ENCODE peak calls at places on chromosome 13, in nine cellular contexts. Z is adipocyte, V is epithelial cell of esophagus, T is upper lobe of right lung, U is endothelial cell, P is HCEC 1CT, O is stromal cell of bone marrow, I is heart left ventricle, X is right lobe of liver. C is an unnamed sample.

GRCh38 chr13:44693156-44693826 is 117.2 kb upstream of the TSC22D1 start:
- DNase-seq in T (no peak), I (peak; percentile 42), U (no peak), P (no peak), O (no peak), X (no peak), Z (no peak), V (no peak), C (no peak)

GRCh38 chr13:113981611-113982295 is 7.9 kb upstream of the C13orf46 start:
- DNase-seq in O (no peak), P (no peak), V (no peak), Z (no peak), T (peak; percentile 63), X (peak; percentile 27), U (no peak), I (no peak), C (no peak)

GRCh38 chr13:79710376-79710775 is 229.4 kb downstream of the NDFIP2 start:
- DNase-seq in T (no peak), P (peak; percentile 20), V (peak; percentile 54), X (no peak), I (no peak), Z (peak; percentile 94), U (no peak), O (no peak), C (no peak)

GRCh38 chr13:49759503-49759902 is 33.0 kb downstream of the KPNA3 start:
- DNase-seq in V (no peak), Z (no peak), U (no peak), T (no peak), X (no peak), O (no peak), I (no peak), P (no peak), C (no peak)

GRCh38 chr13:22014469-22014868 is 343.6 kb downstream of the FGF9 start:
- DNase-seq in V (peak; percentile 29), Z (no peak), T (no peak), X (no peak), O (no peak), P (no peak), U (no peak), I (no peak), C (no peak)

GRCh38 chr13:29140277-29140676 is 320.1 kb downstream of the MTUS2 start:
- DNase-seq in Z (no peak), U (no peak), X (no peak), I (peak; percentile 35), P (no peak), V (no peak), T (no peak), O (no peak), C (no peak)

GRCh38 chr13:19089315-19089714 is 92.3 kb downstream of the TUBA3C start:
- DNase-seq in U (no peak), Z (peak; percentile 0), O (no peak), X (no peak), I (no peak), T (no peak), V (no peak), P (no peak), C (no peak)

GRCh38 chr13:79642596-79642995 is 161.6 kb downstream of the NDFIP2 start:
- DNase-seq in I (no peak), T (no peak), O (no peak), U (no peak), V (no peak), X (no peak), Z (no peak), P (no peak), C (no peak)

GRCh38 chr13:51221674-51222509 is at the start of gene FAM124A:
- DNase-seq in P (peak; percentile 46), V (peak; percentile 41), I (peak; percentile 66), T (peak; percentile 77), X (peak; percentile 52), O (no peak), U (peak; percentile 71), Z (peak; percentile 76), C (no peak)

GRCh38 chr13:45413826-45414312 is 4.3 kb downstream of the SLC25A30 start:
- DNase-seq in Z (no peak), X (no peak), T (no peak), U (no peak), V (no peak), I (no peak), O (no peak), P (no peak), C (no peak)

GRCh38 chr13:51614350-51614786 is 30.1 kb downstream of the WDFY2 start:
- DNase-seq in U (peak; percentile 29), V (no peak), O (no peak), P (no peak), T (no peak), X (no peak), I (peak; percentile 62), Z (no peak), C (peak; percentile 90)

GRCh38 chr13:100213576-100213975 is 124.7 kb downstream of the PCCA start:
- DNase-seq in U (no peak), O (no peak), X (no peak), Z (peak; percentile 51), V (peak; percentile 75), T (no peak), P (no peak), I (no peak), C (no peak)

GRCh38 chr13:42396501-42396900 is 124.5 kb downstream of the AKAP11 start:
- DNase-seq in X (no peak), I (no peak), P (no peak), U (no peak), Z (no peak), V (no peak), T (no peak), O (no peak), C (no peak)

C was measured in NCI-H1694 treated with DMSO at 0.1 percent for 48 hours.